ENCODE peak calls at places on chromosomes 12 and 14, in six cellular contexts. W is HCT116, Z is fibroblast of villous mesenchyme, R is upper lobe of right lung, F is fibroblast of lung, A is fibroblast of mammary gland. I is an unnamed sample.

GRCh38 chr14:69695664-69696527 is 71.0 kb upstream of the SRSF5 start:
- DNase-seq in W (no peak), Z (peak), R (no peak), F (peak), A (no peak), I (peak)

GRCh38 chr12:3171195-3171591 is 94.0 kb downstream of the TSPAN9 start:
- DNase-seq in W (no peak), Z (no peak), R (no peak), F (peak), A (peak), I (no peak)

GRCh38 chr14:94707494-94707893 is 62.4 kb downstream of the GSC start:
- DNase-seq in W (no peak), Z (no peak), R (no peak), F (no peak), A (no peak), I (no peak)

GRCh38 chr14:36271939-36272907 is 48.2 kb downstream of the MBIP start:
- DNase-seq in W (no peak), Z (peak), R (peak), F (peak), A (peak), I (peak)

GRCh38 chr12:40198601-40199000 is 26.2 kb upstream of the LRRK2 start:
- DNase-seq in W (no peak), Z (no peak), R (no peak), F (peak), A (peak), I (no peak)

GRCh38 chr12:46677749-46678148 is 148.0 kb downstream of the SLC38A4 start:
- DNase-seq in W (no peak), Z (peak), R (no peak), F (peak), A (peak), I (peak)

GRCh38 chr12:128969480-128970055 is 116.3 kb downstream of the GLT1D1 start:
- DNase-seq in W (no peak), Z (no peak), R (peak), F (no peak), A (no peak), I (no peak)

GRCh38 chr12:50263832-50264231 is 19.5 kb downstream of the LIMA1 start:
- DNase-seq in W (no peak), Z (no peak), R (no peak), F (no peak), A (no peak), I (no peak)

GRCh38 chr12:39935275-39935674 is 170.6 kb downstream of the SLC2A13 start:
- DNase-seq in W (no peak), Z (peak), R (no peak), F (peak), A (peak), I (peak)

GRCh38 chr12:29614926-29615325 is 117.4 kb upstream of the OVCH1 start:
- DNase-seq in W (no peak), Z (peak), R (no peak), F (peak), A (peak), I (no peak)
- TF ChIP-seq CTCF in W (no peak), Z (no peak), R (no peak), F (no peak), A (no peak), I (no peak)

GRCh38 chr12:54411398-54412241 is 7.4 kb downstream of the ITGA5 start:
- DNase-seq in W (no peak), Z (peak), R (peak), F (peak), A (peak), I (peak)
- H3K4me3 ChIP-seq in W (no peak), Z (no peak), R (peak), F (no peak), A (no peak), I (no peak)

DNA sequence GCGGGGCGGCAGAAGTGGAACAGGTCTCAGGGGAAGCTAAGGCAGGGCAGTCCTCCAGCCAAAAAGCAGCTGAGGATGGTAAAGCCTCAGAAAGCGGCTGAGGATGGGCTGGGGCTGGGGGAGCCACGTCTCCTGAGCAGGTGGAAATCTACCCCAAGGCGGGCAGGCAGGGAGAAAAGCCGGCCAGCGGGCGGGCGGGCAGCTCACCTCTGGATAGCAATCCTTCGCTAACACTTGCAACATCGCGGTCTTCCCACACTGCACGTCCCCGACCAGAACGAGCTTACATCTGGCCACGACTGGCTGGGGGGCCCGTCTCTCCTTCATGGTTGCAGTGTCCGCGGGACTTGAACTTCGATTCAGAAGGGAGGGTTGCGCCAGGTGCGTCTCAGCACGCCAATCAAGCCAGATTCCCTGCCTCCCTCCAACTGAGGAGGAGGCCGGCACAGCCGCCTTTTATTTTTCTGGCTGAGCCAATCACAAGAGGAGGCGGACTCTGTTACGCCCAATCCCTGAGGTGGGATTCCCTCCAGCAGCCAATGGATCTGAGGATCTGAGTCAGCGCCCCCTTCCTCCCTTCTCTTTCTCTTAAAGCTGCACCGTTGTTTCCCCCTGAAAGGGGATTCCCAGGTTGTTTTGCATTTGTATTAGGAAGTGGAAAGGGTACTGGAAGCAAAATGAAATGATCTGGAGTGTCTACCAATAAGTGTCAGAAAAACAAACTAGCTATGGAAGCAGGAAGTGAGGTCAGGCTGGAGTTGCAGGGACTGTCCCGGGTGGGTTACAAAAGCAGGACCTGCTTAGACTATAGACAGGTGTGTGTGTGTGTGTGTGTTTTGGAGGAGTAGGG is at the start of gene RND1:
- DNase-seq in W (peak), Z (peak), R (peak), F (peak), A (peak), I (peak)
- TF ChIP-seq CTCF in W (peak), Z (no peak), R (peak), F (no peak), A (no peak), I (no peak)

DNA sequence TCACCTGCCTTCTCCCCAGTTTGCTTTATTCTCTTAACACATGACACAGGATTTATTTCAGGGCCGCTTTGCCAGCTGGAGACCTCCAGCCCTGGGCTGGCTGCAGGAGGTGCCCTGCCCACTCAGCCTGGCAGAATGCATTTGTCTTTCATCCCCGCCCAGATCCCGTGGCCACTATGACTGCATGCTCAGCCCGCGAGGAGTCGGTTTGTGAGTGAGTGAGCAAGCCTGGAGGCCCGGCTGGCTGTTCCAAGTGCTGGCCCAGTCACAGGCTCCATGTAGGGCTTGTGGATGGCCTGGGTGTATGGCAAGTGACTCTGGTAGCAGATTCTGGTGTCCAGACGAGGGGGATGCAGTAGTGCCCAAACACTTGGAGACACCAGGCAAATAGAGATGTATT is 2.1 kb downstream of the TDP1 start:
- DNase-seq in W (no peak), Z (no peak), R (no peak), F (no peak), A (peak), I (no peak)
- H3K4me3 ChIP-seq in W (no peak), Z (no peak), R (no peak), F (no peak), A (no peak), I (no peak)

DNA sequence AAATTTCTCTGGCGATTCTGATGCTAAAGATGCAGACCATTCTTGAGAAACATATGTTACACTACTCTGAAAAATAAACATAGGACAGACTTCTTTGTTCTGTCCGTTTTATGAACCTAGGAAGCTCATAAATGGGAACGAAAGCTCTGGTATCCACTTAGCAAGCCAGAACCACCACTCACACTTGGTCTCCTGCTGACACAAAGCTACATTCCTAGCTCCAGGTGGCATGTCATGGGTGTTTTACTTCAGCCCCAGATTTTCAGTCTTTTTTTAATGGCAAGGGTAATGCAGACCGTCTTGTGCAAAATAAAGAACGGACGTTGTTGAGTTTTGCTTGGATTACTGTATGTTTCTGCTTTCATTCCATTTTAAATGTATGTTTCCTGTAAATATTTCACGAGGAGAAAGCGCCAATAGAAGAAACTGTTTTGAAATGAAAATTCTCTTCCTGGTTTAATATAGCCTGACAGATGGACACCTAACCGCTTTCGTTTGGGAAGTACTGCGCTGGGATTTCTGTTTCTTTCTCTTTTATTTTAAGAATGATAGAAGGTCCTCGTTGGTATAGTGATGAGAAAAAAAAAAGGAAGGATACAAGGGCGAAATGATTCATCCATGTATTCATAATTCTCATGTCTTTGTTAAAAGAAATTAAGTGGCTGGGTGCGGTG is 820 bp upstream of the COQ5 start:
- DNase-seq in W (peak), Z (peak), R (no peak), F (no peak), A (peak), I (peak)
- TF ChIP-seq CTCF in W (no peak), Z (peak), R (no peak), F (no peak), A (peak), I (peak)

GRCh38 chr12:57078519-57079404 is at the start of gene NEMP1:
- DNase-seq in W (peak), Z (peak), R (peak), F (peak), A (peak), I (peak)
- H3K4me3 ChIP-seq in W (peak), Z (peak), R (peak), F (peak), A (peak), I (peak)

I was measured in fibroblast of pulmonary artery.